ENCODE peak calls at places on chromosomes 5 and 9, in seven cellular contexts. One of them, this sample, is unnamed.

GRCh38 chr5:119011186-119011585 is 22.8 kb upstream of the DTWD2 start:
- DNase-seq in stimulated activated CD8-positive, alpha-beta memory T cell treated with anti-CD3 and anti-CD28 coated beads, Interleukin-15, amount 100 ng/mL, for 24 hours: no peak
- DNase-seq in activated CD4-positive, alpha-beta T cell treated with anti-CD3 and anti-CD28 coated beads, Interleukin-2, amount 50 U/mL, for 1 hour: no peak
- DNase-seq in sigmoid colon: no peak
- DNase-seq in AG09319: no peak
- DNase-seq in CD8-positive, alpha-beta T cell: no peak
- DNase-seq in astrocyte of the spinal cord: no peak
- DNase-seq in this sample: no peak

GRCh38 chr5:179986328-179986727 is 78.6 kb upstream of the TBC1D9B start:
- DNase-seq in stimulated activated CD8-positive, alpha-beta memory T cell treated with anti-CD3 and anti-CD28 coated beads, Interleukin-15, amount 100 ng/mL, for 24 hours: no peak
- DNase-seq in activated CD4-positive, alpha-beta T cell treated with anti-CD3 and anti-CD28 coated beads, Interleukin-2, amount 50 U/mL, for 1 hour: no peak
- DNase-seq in sigmoid colon: no peak
- DNase-seq in AG09319: no peak
- DNase-seq in CD8-positive, alpha-beta T cell: no peak
- DNase-seq in astrocyte of the spinal cord: no peak
- DNase-seq in this sample: no peak

GRCh38 chr5:139417214-139417613 is 13.3 kb upstream of the SPATA24 start:
- DNase-seq in stimulated activated CD8-positive, alpha-beta memory T cell treated with anti-CD3 and anti-CD28 coated beads, Interleukin-15, amount 100 ng/mL, for 24 hours: no peak
- DNase-seq in activated CD4-positive, alpha-beta T cell treated with anti-CD3 and anti-CD28 coated beads, Interleukin-2, amount 50 U/mL, for 1 hour: no peak
- DNase-seq in sigmoid colon: peak
- DNase-seq in AG09319: no peak
- DNase-seq in CD8-positive, alpha-beta T cell: no peak
- DNase-seq in astrocyte of the spinal cord: peak
- DNase-seq in this sample: no peak

GRCh38 chr5:108143581-108143980 is 238.3 kb downstream of the FBXL17 start:
- DNase-seq in stimulated activated CD8-positive, alpha-beta memory T cell treated with anti-CD3 and anti-CD28 coated beads, Interleukin-15, amount 100 ng/mL, for 24 hours: no peak
- DNase-seq in activated CD4-positive, alpha-beta T cell treated with anti-CD3 and anti-CD28 coated beads, Interleukin-2, amount 50 U/mL, for 1 hour: no peak
- DNase-seq in sigmoid colon: no peak
- DNase-seq in AG09319: no peak
- DNase-seq in CD8-positive, alpha-beta T cell: no peak
- DNase-seq in astrocyte of the spinal cord: peak
- DNase-seq in this sample: no peak

GRCh38 chr9:26034776-26035175 is 356.5 kb upstream of the TUSC1 start:
- DNase-seq in stimulated activated CD8-positive, alpha-beta memory T cell treated with anti-CD3 and anti-CD28 coated beads, Interleukin-15, amount 100 ng/mL, for 24 hours: no peak
- DNase-seq in activated CD4-positive, alpha-beta T cell treated with anti-CD3 and anti-CD28 coated beads, Interleukin-2, amount 50 U/mL, for 1 hour: no peak
- DNase-seq in sigmoid colon: no peak
- DNase-seq in AG09319: no peak
- DNase-seq in CD8-positive, alpha-beta T cell: no peak
- DNase-seq in astrocyte of the spinal cord: no peak
- DNase-seq in this sample: no peak

GRCh38 chr5:105836263-105836662 is 1834.5 kb downstream of the EFNA5 start:
- DNase-seq in stimulated activated CD8-positive, alpha-beta memory T cell treated with anti-CD3 and anti-CD28 coated beads, Interleukin-15, amount 100 ng/mL, for 24 hours: no peak
- DNase-seq in activated CD4-positive, alpha-beta T cell treated with anti-CD3 and anti-CD28 coated beads, Interleukin-2, amount 50 U/mL, for 1 hour: no peak
- DNase-seq in sigmoid colon: no peak
- DNase-seq in AG09319: no peak
- DNase-seq in CD8-positive, alpha-beta T cell: no peak
- DNase-seq in astrocyte of the spinal cord: peak
- DNase-seq in this sample: no peak

GRCh38 chr5:176737746-176738699 is 72.3 kb upstream of the UNC5A start:
- DNase-seq in stimulated activated CD8-positive, alpha-beta memory T cell treated with anti-CD3 and anti-CD28 coated beads, Interleukin-15, amount 100 ng/mL, for 24 hours: no peak
- DNase-seq in activated CD4-positive, alpha-beta T cell treated with anti-CD3 and anti-CD28 coated beads, Interleukin-2, amount 50 U/mL, for 1 hour: no peak
- DNase-seq in sigmoid colon: peak
- DNase-seq in AG09319: no peak
- DNase-seq in CD8-positive, alpha-beta T cell: no peak
- DNase-seq in astrocyte of the spinal cord: no peak
- DNase-seq in this sample: peak

GRCh38 chr5:125134216-125135081 is 388.0 kb upstream of the ZNF608 start:
- DNase-seq in stimulated activated CD8-positive, alpha-beta memory T cell treated with anti-CD3 and anti-CD28 coated beads, Interleukin-15, amount 100 ng/mL, for 24 hours: no peak
- DNase-seq in activated CD4-positive, alpha-beta T cell treated with anti-CD3 and anti-CD28 coated beads, Interleukin-2, amount 50 U/mL, for 1 hour: no peak
- DNase-seq in sigmoid colon: no peak
- DNase-seq in AG09319: peak
- DNase-seq in CD8-positive, alpha-beta T cell: no peak
- DNase-seq in astrocyte of the spinal cord: peak
- DNase-seq in this sample: no peak

GRCh38 chr5:174563899-174564298 is 160.5 kb upstream of the MSX2 start:
- DNase-seq in stimulated activated CD8-positive, alpha-beta memory T cell treated with anti-CD3 and anti-CD28 coated beads, Interleukin-15, amount 100 ng/mL, for 24 hours: no peak
- DNase-seq in activated CD4-positive, alpha-beta T cell treated with anti-CD3 and anti-CD28 coated beads, Interleukin-2, amount 50 U/mL, for 1 hour: no peak
- DNase-seq in sigmoid colon: no peak
- DNase-seq in AG09319: no peak
- DNase-seq in CD8-positive, alpha-beta T cell: no peak
- DNase-seq in astrocyte of the spinal cord: peak
- DNase-seq in this sample: no peak

GRCh38 chr5:159135896-159136531 is 36.3 kb upstream of the EBF1 start:
- DNase-seq in stimulated activated CD8-positive, alpha-beta memory T cell treated with anti-CD3 and anti-CD28 coated beads, Interleukin-15, amount 100 ng/mL, for 24 hours: no peak
- DNase-seq in activated CD4-positive, alpha-beta T cell treated with anti-CD3 and anti-CD28 coated beads, Interleukin-2, amount 50 U/mL, for 1 hour: no peak
- DNase-seq in sigmoid colon: no peak
- DNase-seq in AG09319: peak
- DNase-seq in CD8-positive, alpha-beta T cell: no peak
- DNase-seq in astrocyte of the spinal cord: peak
- DNase-seq in this sample: no peak

GRCh38 chr9:85603920-85604319 is 137.8 kb downstream of the AGTPBP1 start:
- DNase-seq in stimulated activated CD8-positive, alpha-beta memory T cell treated with anti-CD3 and anti-CD28 coated beads, Interleukin-15, amount 100 ng/mL, for 24 hours: no peak
- DNase-seq in activated CD4-positive, alpha-beta T cell treated with anti-CD3 and anti-CD28 coated beads, Interleukin-2, amount 50 U/mL, for 1 hour: no peak
- DNase-seq in sigmoid colon: no peak
- DNase-seq in AG09319: no peak
- DNase-seq in CD8-positive, alpha-beta T cell: no peak
- DNase-seq in astrocyte of the spinal cord: no peak
- DNase-seq in this sample: no peak

GRCh38 chr5:172984244-172984953 is 828 bp downstream of the ATP6V0E1 start:
- DNase-seq in stimulated activated CD8-positive, alpha-beta memory T cell treated with anti-CD3 and anti-CD28 coated beads, Interleukin-15, amount 100 ng/mL, for 24 hours: peak
- DNase-seq in activated CD4-positive, alpha-beta T cell treated with anti-CD3 and anti-CD28 coated beads, Interleukin-2, amount 50 U/mL, for 1 hour: peak
- DNase-seq in sigmoid colon: peak
- DNase-seq in AG09319: peak
- DNase-seq in CD8-positive, alpha-beta T cell: peak
- DNase-seq in astrocyte of the spinal cord: peak
- DNase-seq in this sample: peak

GRCh38 chr9:137582286-137582860 is 3.6 kb upstream of the DPH7 start:
- DNase-seq in stimulated activated CD8-positive, alpha-beta memory T cell treated with anti-CD3 and anti-CD28 coated beads, Interleukin-15, amount 100 ng/mL, for 24 hours: no peak
- DNase-seq in activated CD4-positive, alpha-beta T cell treated with anti-CD3 and anti-CD28 coated beads, Interleukin-2, amount 50 U/mL, for 1 hour: no peak
- DNase-seq in sigmoid colon: no peak
- DNase-seq in AG09319: no peak
- DNase-seq in CD8-positive, alpha-beta T cell: no peak
- DNase-seq in astrocyte of the spinal cord: no peak
- DNase-seq in this sample: no peak

GRCh38 chr9:84139296-84140100 is 158.9 kb downstream of the RMI1 start:
- DNase-seq in stimulated activated CD8-positive, alpha-beta memory T cell treated with anti-CD3 and anti-CD28 coated beads, Interleukin-15, amount 100 ng/mL, for 24 hours: no peak
- DNase-seq in activated CD4-positive, alpha-beta T cell treated with anti-CD3 and anti-CD28 coated beads, Interleukin-2, amount 50 U/mL, for 1 hour: no peak
- DNase-seq in sigmoid colon: no peak
- DNase-seq in AG09319: no peak
- DNase-seq in CD8-positive, alpha-beta T cell: no peak
- DNase-seq in astrocyte of the spinal cord: peak
- DNase-seq in this sample: no peak

GRCh38 chr5:58794875-58795274 is 212.0 kb downstream of the RAB3C start:
- DNase-seq in stimulated activated CD8-positive, alpha-beta memory T cell treated with anti-CD3 and anti-CD28 coated beads, Interleukin-15, amount 100 ng/mL, for 24 hours: no peak
- DNase-seq in activated CD4-positive, alpha-beta T cell treated with anti-CD3 and anti-CD28 coated beads, Interleukin-2, amount 50 U/mL, for 1 hour: no peak
- DNase-seq in sigmoid colon: no peak
- DNase-seq in AG09319: no peak
- DNase-seq in CD8-positive, alpha-beta T cell: no peak
- DNase-seq in astrocyte of the spinal cord: no peak
- DNase-seq in this sample: no peak

GRCh38 chr5:150303660-150304411 is 1.1 kb upstream of the ARSI start:
- DNase-seq in stimulated activated CD8-positive, alpha-beta memory T cell treated with anti-CD3 and anti-CD28 coated beads, Interleukin-15, amount 100 ng/mL, for 24 hours: no peak
- DNase-seq in activated CD4-positive, alpha-beta T cell treated with anti-CD3 and anti-CD28 coated beads, Interleukin-2, amount 50 U/mL, for 1 hour: no peak
- DNase-seq in sigmoid colon: peak
- DNase-seq in AG09319: no peak
- DNase-seq in CD8-positive, alpha-beta T cell: no peak
- DNase-seq in astrocyte of the spinal cord: no peak
- DNase-seq in this sample: peak

GRCh38 chr5:172637122-172637580 is 3.9 kb upstream of the NEURL1B start:
- DNase-seq in stimulated activated CD8-positive, alpha-beta memory T cell treated with anti-CD3 and anti-CD28 coated beads, Interleukin-15, amount 100 ng/mL, for 24 hours: no peak
- DNase-seq in activated CD4-positive, alpha-beta T cell treated with anti-CD3 and anti-CD28 coated beads, Interleukin-2, amount 50 U/mL, for 1 hour: no peak
- DNase-seq in sigmoid colon: peak
- DNase-seq in AG09319: no peak
- DNase-seq in CD8-positive, alpha-beta T cell: no peak
- DNase-seq in astrocyte of the spinal cord: no peak
- DNase-seq in this sample: peak

GRCh38 chr5:73883646-73884045 is 257.6 kb downstream of the ARHGEF28 start:
- DNase-seq in stimulated activated CD8-positive, alpha-beta memory T cell treated with anti-CD3 and anti-CD28 coated beads, Interleukin-15, amount 100 ng/mL, for 24 hours: no peak
- DNase-seq in activated CD4-positive, alpha-beta T cell treated with anti-CD3 and anti-CD28 coated beads, Interleukin-2, amount 50 U/mL, for 1 hour: no peak
- DNase-seq in sigmoid colon: no peak
- DNase-seq in AG09319: no peak
- DNase-seq in CD8-positive, alpha-beta T cell: no peak
- DNase-seq in astrocyte of the spinal cord: peak
- DNase-seq in this sample: no peak